ENCODE peak calls at places on chromosomes 3 and 15, in five cellular contexts. One of them, this sample, is unnamed.

GRCh38 chr3:129576514-129577345 is 29.7 kb downstream of the PLXND1 start:
- DNase-seq in NCI-H1092: peak; percentile 66
- DNase-seq in fibroblast of pulmonary artery: no peak
- DNase-seq in H9: no peak
- DNase-seq in IMR-90: no peak
- DNase-seq in this sample: no peak

GRCh38 chr15:100216177-100216576 is 125.6 kb downstream of the ADAMTS17 start:
- DNase-seq in fibroblast of pulmonary artery: peak; percentile 36
- DNase-seq in IMR-90: no peak
- DNase-seq in H9: no peak
- DNase-seq in NCI-H1092: no peak
- DNase-seq in this sample: no peak

GRCh38 chr3:45321607-45322391 is 66.6 kb upstream of the LARS2 start:
- DNase-seq in IMR-90: no peak
- DNase-seq in fibroblast of pulmonary artery: no peak
- DNase-seq in NCI-H1092: no peak
- DNase-seq in H9: no peak
- DNase-seq in this sample: no peak

GRCh38 chr3:46213201-46213600 is 5.1 kb upstream of the CCR1 start:
- DNase-seq in IMR-90: no peak
- DNase-seq in H9: no peak
- DNase-seq in fibroblast of pulmonary artery: no peak
- DNase-seq in NCI-H1092: no peak
- DNase-seq in this sample: no peak

GRCh38 chr3:146259880-146260589 is 9.1 kb upstream of the PLSCR4 start:
- DNase-seq in NCI-H1092: no peak
- DNase-seq in fibroblast of pulmonary artery: no peak
- DNase-seq in H9: no peak
- DNase-seq in IMR-90: no peak
- DNase-seq in this sample: no peak

GRCh38 chr3:29011441-29011840 is 269.4 kb upstream of the RBMS3 start:
- DNase-seq in H9: no peak
- DNase-seq in IMR-90: no peak
- DNase-seq in NCI-H1092: no peak
- DNase-seq in fibroblast of pulmonary artery: no peak
- DNase-seq in this sample: no peak

GRCh38 chr15:33872761-33873106 is 95.6 kb upstream of the CHRM5 start:
- DNase-seq in NCI-H1092: no peak
- DNase-seq in fibroblast of pulmonary artery: no peak
- DNase-seq in H9: no peak
- DNase-seq in IMR-90: no peak
- DNase-seq in this sample: no peak

GRCh38 chr3:169237181-169237580 is 426.3 kb downstream of the MECOM start:
- DNase-seq in fibroblast of pulmonary artery: peak; percentile 60
- DNase-seq in NCI-H1092: no peak
- DNase-seq in H9: no peak
- DNase-seq in IMR-90: peak; percentile 70
- DNase-seq in this sample: no peak

GRCh38 chr15:68186671-68187397 is 18.3 kb downstream of the CALML4 start:
- DNase-seq in IMR-90: peak; percentile 87
- DNase-seq in fibroblast of pulmonary artery: peak; percentile 77
- DNase-seq in H9: no peak
- DNase-seq in NCI-H1092: no peak
- DNase-seq in this sample: no peak

GRCh38 chr3:67804545-67804944 is 150.1 kb upstream of the SUCLG2 start:
- DNase-seq in NCI-H1092: no peak
- DNase-seq in fibroblast of pulmonary artery: no peak
- DNase-seq in IMR-90: peak; percentile 2
- DNase-seq in H9: no peak
- DNase-seq in this sample: no peak

GRCh38 chr15:85620321-85621044 is 174.2 kb downstream of the KLHL25 start:
- DNase-seq in fibroblast of pulmonary artery: peak; percentile 82
- DNase-seq in IMR-90: peak; percentile 73
- DNase-seq in H9: no peak
- DNase-seq in NCI-H1092: no peak
- DNase-seq in this sample: no peak

GRCh38 chr3:17579289-17580031 is 163.0 kb downstream of the TBC1D5 start:
- DNase-seq in IMR-90: peak; percentile 10
- DNase-seq in fibroblast of pulmonary artery: peak; percentile 45
- DNase-seq in NCI-H1092: no peak
- DNase-seq in H9: no peak
- DNase-seq in this sample: no peak

GRCh38 chr3:167876603-167877325 is 141.2 kb downstream of the SERPINI1 start:
- DNase-seq in H9: no peak
- DNase-seq in NCI-H1092: no peak
- DNase-seq in fibroblast of pulmonary artery: peak; percentile 62
- DNase-seq in IMR-90: peak; percentile 56
- DNase-seq in this sample: no peak

GRCh38 chr3:16741890-16742289 is 136.7 kb upstream of the DAZL start:
- DNase-seq in fibroblast of pulmonary artery: peak; percentile 20
- DNase-seq in IMR-90: no peak
- DNase-seq in H9: no peak
- DNase-seq in NCI-H1092: no peak
- DNase-seq in this sample: no peak

GRCh38 chr3:1962531-1963090 is 136.1 kb upstream of the CNTN4 start:
- DNase-seq in IMR-90: no peak
- DNase-seq in NCI-H1092: peak; percentile 87
- DNase-seq in H9: no peak
- DNase-seq in fibroblast of pulmonary artery: no peak
- DNase-seq in this sample: no peak

GRCh38 chr3:126750760-126751129 is 46.7 kb downstream of the CHCHD6 start:
- DNase-seq in NCI-H1092: no peak
- DNase-seq in fibroblast of pulmonary artery: no peak
- DNase-seq in H9: no peak
- DNase-seq in IMR-90: no peak
- DNase-seq in this sample: peak; percentile 30

GRCh38 chr3:105802073-105802706 is 66.6 kb downstream of the CBLB start:
- DNase-seq in IMR-90: no peak
- DNase-seq in fibroblast of pulmonary artery: no peak
- DNase-seq in H9: no peak
- DNase-seq in NCI-H1092: no peak
- DNase-seq in this sample: no peak

GRCh38 chr15:74988007-74988800 is 7.2 kb upstream of the SCAMP5 start:
- DNase-seq in fibroblast of pulmonary artery: peak; percentile 70
- DNase-seq in H9: peak; percentile 73
- DNase-seq in IMR-90: peak; percentile 7
- DNase-seq in NCI-H1092: peak; percentile 26
- DNase-seq in this sample: no peak

GRCh38 chr3:119781330-119782198 is at the start of gene NR1I2:
- DNase-seq in NCI-H1092: no peak
- DNase-seq in H9: no peak
- DNase-seq in IMR-90: no peak
- DNase-seq in fibroblast of pulmonary artery: no peak
- DNase-seq in this sample: no peak

GRCh38 chr3:183309276-183309675 is 56.2 kb downstream of the B3GNT5 start:
- DNase-seq in NCI-H1092: no peak
- DNase-seq in fibroblast of pulmonary artery: no peak
- DNase-seq in H9: no peak
- DNase-seq in IMR-90: no peak
- DNase-seq in this sample: no peak